ENCODE peak calls at places on chromosomes 4 and X, in five cellular contexts. A is right lobe of liver, S is astrocyte, I is PC-3, J is testis. W is an unnamed sample.

GRCh38 chr4:90857081-90857820 is 730.1 kb downstream of the CCSER1 start:
- DNase-seq in A (no peak), S (no peak), I (no peak), J (no peak), W (no peak)

GRCh38 chrX:127621780-127622179 is 430.4 kb downstream of the ACTRT1 start:
- DNase-seq in A (no peak), S (no peak), I (peak; percentile 55), J (no peak), W (no peak)

GRCh38 chr4:122712782-122713181 is 19.7 kb upstream of the BBS12 start:
- DNase-seq in A (no peak), S (peak; percentile 16), I (peak; percentile 16), J (no peak), W (no peak)

GRCh38 chr4:149311076-149311475 is 504.6 kb downstream of the IQCM start:
- DNase-seq in A (no peak), S (no peak), I (peak; percentile 1), J (no peak), W (no peak)

GRCh38 chr4:8910822-8911310 is 39.2 kb upstream of the HMX1 start:
- DNase-seq in A (no peak), S (no peak), I (no peak), J (peak; percentile 10), W (no peak)

GRCh38 chr4:159770398-159770797 is 667.5 kb downstream of the RAPGEF2 start:
- DNase-seq in A (no peak), S (no peak), I (no peak), J (no peak), W (no peak)

GRCh38 chrX:12526296-12526695 is 264.9 kb upstream of the PRPS2 start:
- DNase-seq in A (no peak), S (no peak), I (peak; percentile 12), J (no peak), W (no peak)

GRCh38 chr4:88219099-88219498 is 60.7 kb upstream of the ABCG2 start:
- DNase-seq in A (no peak), S (peak; percentile 30), I (peak; percentile 57), J (no peak), W (no peak)

GRCh38 chrX:135410861-135411627 is 10.7 kb upstream of the SMIM10L2A start:
- DNase-seq in A (no peak), S (no peak), I (no peak), J (no peak), W (no peak)

GRCh38 chr4:153486281-153487151 is 20.4 kb downstream of the TMEM131L start:
- DNase-seq in A (no peak), S (peak; percentile 91), I (peak; percentile 93), J (no peak), W (no peak)

GRCh38 chr4:153488006-153488718 is 22.0 kb downstream of the TMEM131L start:
- DNase-seq in A (peak; percentile 39), S (peak; percentile 63), I (no peak), J (no peak), W (peak; percentile 69)

GRCh38 chr4:153488719-153489384 is 22.7 kb downstream of the TMEM131L start:
- DNase-seq in A (peak; percentile 34), S (no peak), I (no peak), J (no peak), W (no peak)

GRCh38 chr4:153490985-153491483 is 24.9 kb downstream of the TMEM131L start:
- DNase-seq in A (no peak), S (no peak), I (no peak), J (no peak), W (no peak)

GRCh38 chr4:153489856-153490558 is 23.8 kb downstream of the TMEM131L start:
- DNase-seq in A (no peak), S (no peak), I (peak; percentile 44), J (no peak), W (no peak)
- H3K4me1 ChIP-seq in A (peaks cover 2% of the 10 kb centered on the region), S (peaks cover 46% of the 10 kb centered on the region), I (peaks cover 52% of the 10 kb centered on the region), J (no peaks in the 10 kb centered on the region), W (peaks cover 6% of the 10 kb centered on the region)

DNA sequence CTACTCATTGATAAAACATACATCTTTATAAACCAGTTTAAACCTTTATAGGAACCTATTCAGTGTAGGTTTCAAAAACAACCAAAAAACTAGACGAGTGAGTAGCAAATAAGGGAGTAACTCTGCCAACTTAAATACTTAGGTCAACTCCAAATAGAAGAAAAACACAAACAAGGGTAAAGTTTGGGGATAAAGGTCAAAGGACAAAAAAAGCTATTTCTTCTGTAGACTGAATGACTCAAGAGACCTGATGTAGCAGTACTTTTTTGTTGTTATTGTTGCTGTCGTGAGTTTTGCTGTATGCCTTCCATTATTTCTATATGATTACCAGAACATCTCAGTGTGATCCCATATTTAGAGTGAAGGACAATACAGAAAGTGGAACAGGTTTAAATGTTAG is 199.3 kb downstream of the SPOCK3 start:
- DNase-seq in A (no peak), S (no peak), I (no peak), J (no peak), W (no peak)
- TF ChIP-seq CTCF in A (no peak), S (no peak), I (no peak), J (no peak), W (no peak)

GRCh38 chrX:41332408-41332987 is 1.5 kb upstream of the DDX3X start:
- DNase-seq in A (no peak), S (peak; percentile 43), I (no peak), J (peak; percentile 25), W (peak; percentile 74)

GRCh38 chrX:41332005-41332404 is 2.0 kb upstream of the DDX3X start:
- DNase-seq in A (no peak), S (no peak), I (no peak), J (no peak), W (peak; percentile 6)

GRCh38 chrX:41333744-41333993 is 293 bp upstream of the DDX3X start:
- DNase-seq in A (no peak), S (peak; percentile 80), I (peak; percentile 78), J (no peak), W (no peak)

GRCh38 chrX:41333994-41334865 is at the start of gene DDX3X:
- DNase-seq in A (peak; percentile 93), S (peak; percentile 82), I (peak; percentile 81), J (peak; percentile 89), W (peak; percentile 95)

DNA sequence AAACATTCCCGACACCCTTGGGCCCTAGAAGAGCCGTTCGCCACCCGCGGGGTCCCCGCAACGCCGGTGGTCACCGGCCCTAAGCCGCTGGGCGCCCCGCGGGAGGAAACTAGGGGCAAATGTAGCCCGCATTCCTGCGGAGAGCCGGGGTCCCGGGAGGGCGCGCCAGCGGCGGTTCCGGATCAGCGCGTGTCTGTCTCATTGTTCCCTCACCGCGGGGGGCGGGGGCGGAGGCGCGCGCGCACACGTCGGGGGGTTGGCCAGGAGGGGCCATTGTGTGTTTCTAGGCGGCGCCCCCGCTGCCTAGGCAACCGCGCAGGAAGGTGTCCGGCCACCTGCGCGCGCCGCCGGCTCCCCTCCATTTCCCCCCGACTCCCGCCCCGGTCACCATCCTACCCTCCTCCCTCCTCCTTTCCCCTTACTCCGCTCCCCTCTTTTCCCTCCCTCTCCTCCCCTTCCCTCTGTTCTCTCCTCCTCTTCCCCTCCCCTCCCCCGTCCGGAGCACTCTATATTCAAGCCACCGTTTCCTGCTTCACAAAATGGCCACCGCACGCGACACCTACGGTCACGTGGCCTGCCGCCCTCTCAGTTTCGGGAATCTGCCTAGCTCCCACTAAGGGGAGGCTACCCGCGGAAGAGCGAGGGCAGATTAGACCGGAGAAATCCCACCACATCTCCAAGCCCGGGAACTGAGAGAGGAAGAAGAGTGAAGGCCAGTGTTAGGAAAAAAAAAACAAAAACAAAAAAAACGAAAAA is 796 bp upstream of the DDX3X start:
- DNase-seq in A (peak; percentile 92), S (peak; percentile 76), I (peak; percentile 74), J (peak; percentile 86), W (peak; percentile 95)
- H3K4me3 ChIP-seq in A (peak overlapping the region; percentile 95), S (peak overlapping the region; percentile 88), I (peak overlapping the region; percentile 100), J (peak overlapping the region; percentile 91), W (peak overlapping the region; percentile 91)

GRCh38 chr4:46388860-46389259 is 1.1 kb downstream of the GABRA2 start:
- DNase-seq in A (no peak), S (no peak), I (no peak), J (no peak), W (no peak)

GRCh38 chr4:46392421-46392820 is 2.5 kb upstream of the GABRA2 start:
- DNase-seq in A (no peak), S (no peak), I (peak; percentile 4), J (no peak), W (no peak)

GRCh38 chr4:46389301-46389761 is 597 bp downstream of the GABRA2 start:
- DNase-seq in A (peak; percentile 20), S (no peak), I (no peak), J (peak; percentile 34), W (peak; percentile 76)

GRCh38 chr4:46390353-46391058 is 578 bp upstream of the GABRA2 start:
- DNase-seq in A (no peak), S (no peak), I (no peak), J (no peak), W (no peak)

DNA sequence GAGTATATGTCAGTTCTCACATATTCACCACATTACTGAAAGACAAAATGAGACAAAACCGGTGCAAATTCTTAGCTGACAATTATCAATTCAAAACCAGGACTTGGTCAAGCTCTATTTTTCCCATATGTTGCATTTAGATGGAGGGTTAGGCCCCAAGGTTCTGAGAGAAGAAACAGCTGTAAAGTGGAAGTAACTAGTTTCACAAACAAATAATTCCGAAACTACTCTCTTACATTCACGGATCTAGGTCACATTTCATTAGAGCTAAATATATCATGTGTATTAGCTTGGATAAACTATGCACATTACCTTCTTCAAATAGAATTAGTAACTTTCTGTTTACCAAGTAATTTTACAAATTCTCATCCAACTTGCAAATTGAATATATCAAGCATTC is 3.7 kb upstream of the GABRA2 start:
- DNase-seq in A (no peak), S (no peak), I (no peak), J (no peak), W (no peak)
- H3K4me1 ChIP-seq in A (no peaks in the 10 kb centered on the region), S (no peaks in the 10 kb centered on the region), I (no peaks in the 10 kb centered on the region), J (no peaks in the 10 kb centered on the region), W (no peaks in the 10 kb centered on the region)

DNA sequence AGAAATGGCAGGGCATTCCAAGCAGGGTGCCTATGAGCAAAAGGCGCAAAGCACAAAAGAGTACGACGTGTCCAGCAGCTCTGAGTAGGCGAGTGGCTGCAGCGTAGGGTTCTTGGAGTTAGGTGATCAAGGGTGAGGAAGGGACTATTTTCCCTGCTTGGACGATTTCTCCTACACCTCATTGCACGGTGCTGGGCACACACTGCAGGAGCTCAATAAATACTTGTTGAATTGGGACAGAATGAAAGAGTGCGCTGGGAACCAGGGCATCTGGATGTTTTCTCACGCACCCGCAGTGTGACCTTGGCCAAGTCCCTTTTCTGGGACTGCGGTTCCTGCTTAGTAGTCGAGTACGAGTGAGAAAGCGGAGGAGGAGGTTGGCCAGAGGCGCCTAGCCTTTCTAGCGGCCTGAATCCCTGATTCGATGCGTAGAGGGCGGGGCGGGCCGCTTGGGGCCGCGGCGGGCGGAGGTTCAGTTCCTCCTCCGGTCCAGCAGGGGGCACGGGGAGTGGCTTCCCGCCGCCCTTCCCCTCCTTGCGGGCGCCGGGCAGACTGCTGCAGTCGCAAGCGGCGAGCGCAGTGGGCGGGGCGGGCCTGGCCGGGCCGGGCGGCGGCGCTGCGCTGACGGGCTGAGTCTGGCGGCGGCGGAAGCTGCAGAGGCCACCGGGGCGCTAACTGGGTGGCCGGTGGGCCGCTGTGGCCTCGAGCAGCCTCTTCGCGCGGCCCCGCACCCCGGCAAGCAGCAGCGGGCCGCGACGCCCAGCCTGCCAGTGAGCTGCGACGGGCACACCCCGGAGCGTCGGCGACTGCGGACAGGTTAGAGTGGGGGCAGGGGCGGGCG is at the start of gene FAM199X:
- DNase-seq in A (peak; percentile 90), S (peak; percentile 77), I (peak; percentile 91), J (peak; percentile 88), W (peak; percentile 93)
- TF ChIP-seq CTCF in A (peak; percentile 80), S (peak; percentile 8), I (peak; percentile 57), J (peak; percentile 73), W (peak; percentile 81)

GRCh38 chr4:65600656-65601055 is 69.6 kb downstream of the EPHA5 start:
- DNase-seq in A (no peak), S (peak; percentile 6), I (peak; percentile 53), J (no peak), W (no peak)
- H3K4me3 ChIP-seq in A (no peak overlapping the region), S (no peak overlapping the region), I (no peak overlapping the region), J (no peak overlapping the region), W (no peak overlapping the region)

GRCh38 chrX:23662853-23663252 is 4.4 kb upstream of the PRDX4 start:
- DNase-seq in A (no peak), S (peak; percentile 60), I (no peak), J (no peak), W (no peak)
- H3K4me1 ChIP-seq in A (peaks cover 2% of the 10 kb centered on the region), S (peaks cover 3% of the 10 kb centered on the region), I (peaks cover 7% of the 10 kb centered on the region), J (no peaks in the 10 kb centered on the region), W (no peaks in the 10 kb centered on the region)

W was measured in mucosa of descending colon.